ENCODE peak calls at places on chromosomes 3 and 15, in ten cellular contexts. K is activated naive CD4-positive, alpha-beta T cell treated with anti-CD3 and anti-CD28 coated beads, Interleukin-2, amount 50 U/mL, for 16 hours; R is H4; O is GM23248; Q is NCI-H446; N is endothelial cell; E is activated T-helper 1 cell treated with anti-CD3 and anti-CD28 coated beads, Interleukin-2, amount 50 U/mL, for 16 hours; X is NCI-H524 treated with DMSO at 0.1 percent for 48 hours; L is HCT116; C is GM19239. I is an unnamed sample.

GRCh38 chr3:8519156-8519555 is 17.5 kb downstream of the LMCD1 start:
- DNase-seq in R (no peak), Q (no peak), C (no peak), L (no peak), O (peak; percentile 81), E (no peak), X (no peak), N (no peak), K (no peak), I (no peak)

GRCh38 chr3:178076718-178077117 is 459.5 kb upstream of the KCNMB2 start:
- DNase-seq in R (no peak), K (no peak), O (no peak), X (no peak), L (no peak), N (no peak), E (no peak), C (no peak), Q (no peak), I (no peak)

GRCh38 chr3:149579838-149580542 is 77.8 kb downstream of the WWTR1 start:
- DNase-seq in L (peak; percentile 86), Q (peak; percentile 53), E (no peak), O (peak; percentile 85), C (no peak), X (no peak), K (no peak), R (no peak), N (no peak), I (no peak)

GRCh38 chr3:45677045-45677436 is 12.2 kb upstream of the SACM1L start:
- DNase-seq in O (peak; percentile 84), L (no peak), K (peak; percentile 62), R (peak; percentile 45), X (no peak), N (peak; percentile 25), E (peak; percentile 43), C (no peak), Q (no peak), I (peak; percentile 89)

GRCh38 chr15:90845201-90845949 is 23.0 kb upstream of the FURIN start:
- DNase-seq in L (no peak), X (no peak), N (no peak), E (no peak), Q (no peak), R (peak; percentile 79), K (no peak), C (no peak), O (peak; percentile 98), I (no peak)

GRCh38 chr15:90902996-90903732 is at the start of gene MAN2A2:
- DNase-seq in L (peak; percentile 18), C (peak; percentile 91), R (no peak), Q (no peak), K (peak; percentile 82), X (no peak), E (peak; percentile 41), N (peak; percentile 43), O (peak; percentile 79), I (no peak)

GRCh38 chr15:59616390-59616789 is 4.8 kb downstream of the GCNT3 start:
- DNase-seq in K (no peak), X (no peak), Q (no peak), R (no peak), L (no peak), N (no peak), O (no peak), C (no peak), E (no peak), I (peak; percentile 81)

GRCh38 chr3:55721716-55722484 is 234.8 kb upstream of the WNT5A start:
- DNase-seq in N (peak; percentile 40), L (no peak), E (no peak), O (peak; percentile 71), R (peak; percentile 11), Q (no peak), C (no peak), K (no peak), X (no peak), I (no peak)

GRCh38 chr3:18425641-18426403 is 683 bp upstream of the SATB1 start:
- DNase-seq in O (peak; percentile 32), C (no peak), X (peak; percentile 50), E (peak; percentile 31), R (no peak), N (peak; percentile 66), K (peak; percentile 76), Q (no peak), L (no peak), I (no peak)

GRCh38 chr3:54931182-54931581 is 3.3 kb upstream of the LRTM1 start:
- DNase-seq in E (no peak), X (no peak), N (no peak), C (no peak), Q (no peak), O (no peak), K (no peak), R (no peak), L (no peak), I (no peak)

GRCh38 chr15:51335087-51335486 is 3.3 kb downstream of the CYP19A1 start:
- DNase-seq in E (no peak), L (no peak), C (no peak), N (no peak), K (no peak), Q (no peak), R (no peak), O (no peak), X (no peak), I (no peak)

GRCh38 chr15:94467034-94467433 is 235.7 kb downstream of the MCTP2 start:
- DNase-seq in L (no peak), X (no peak), O (no peak), C (no peak), R (no peak), E (no peak), K (no peak), Q (no peak), N (no peak), I (no peak)

GRCh38 chr15:96327155-96327741 is 3.3 kb upstream of the NR2F2 start:
- DNase-seq in K (no peak), C (no peak), X (peak; percentile 78), E (no peak), Q (no peak), N (no peak), R (peak; percentile 83), O (peak; percentile 94), L (peak; percentile 73), I (peak; percentile 89)

GRCh38 chr3:46127503-46127902 is 80.6 kb downstream of the CCR1 start:
- DNase-seq in N (no peak), O (peak; percentile 89), R (peak; percentile 33), C (no peak), Q (no peak), X (no peak), K (no peak), L (peak; percentile 18), E (no peak), I (peak; percentile 71)

I was measured in epithelial cell of proximal tubule.